ENCODE peak calls at places on chromosome 11, in eight cellular contexts. X is activated CD4-positive, CD25-positive, alpha-beta regulatory T cell; Q is activated CD8-positive, alpha-beta T cell treated with anti-CD3 and anti-CD28 coated beads for 36 hours; T is activated naive CD4-positive, alpha-beta T cell; E is NCI-H524 treated with DMSO at 0.1 percent for 48 hours; L is activated effector memory CD4-positive, alpha-beta T cell treated with Interleukin-2 at 50 U/mL for 16 hours; C is small intestine; N is lower leg skin. D is an unnamed sample.

GRCh38 chr11:92978226-92979111 is 9.0 kb downstream of the MTNR1B start:
- DNase-seq in E (peak; percentile 77), Q (no peak), L (no peak), C (no peak), N (no peak), X (no peak), T (no peak), D (no peak)

GRCh38 chr11:78420255-78420764 is 2.7 kb upstream of the GAB2 start:
- DNase-seq in T (peak; percentile 2), Q (peak; percentile 76), E (peak; percentile 24), C (peak; percentile 58), N (peak; percentile 95), X (peak; percentile 5), L (no peak), D (no peak)

GRCh38 chr11:35153280-35153679 is 14.3 kb downstream of the CD44 start:
- DNase-seq in L (no peak), X (no peak), E (no peak), T (no peak), C (no peak), N (no peak), Q (no peak), D (no peak)

GRCh38 chr11:121743285-121743684 is 290.5 kb upstream of the SORL1-AS1 start:
- DNase-seq in T (no peak), L (no peak), E (no peak), C (no peak), Q (no peak), X (no peak), N (no peak), D (no peak)

GRCh38 chr11:79864882-79865281 is 424.1 kb upstream of the TENM4 start:
- DNase-seq in X (no peak), T (no peak), E (no peak), N (no peak), L (no peak), C (peak; percentile 39), Q (no peak), D (no peak)

GRCh38 chr11:2977113-2977512 is 15.0 kb downstream of the NAP1L4 start:
- DNase-seq in X (no peak), T (no peak), C (no peak), L (no peak), E (no peak), N (peak; percentile 26), Q (no peak), D (no peak)

GRCh38 chr11:69053546-69054396 is 5.0 kb downstream of the TPCN2 start:
- DNase-seq in N (no peak), Q (no peak), E (no peak), T (no peak), L (no peak), C (no peak), X (no peak), D (no peak)

GRCh38 chr11:86116386-86116726 is 47.5 kb upstream of the PICALM start:
- DNase-seq in E (no peak), T (no peak), N (no peak), C (no peak), X (no peak), Q (peak; percentile 62), L (peak; percentile 6), D (no peak)

GRCh38 chr11:119236891-119237290 is 30.8 kb downstream of the CBL start:
- DNase-seq in Q (no peak), L (no peak), T (no peak), C (no peak), N (no peak), X (no peak), E (no peak), D (no peak)

GRCh38 chr11:117766576-117766975 is 30.4 kb downstream of the DSCAML1 start:
- DNase-seq in T (no peak), E (no peak), C (no peak), X (no peak), N (no peak), Q (no peak), L (no peak), D (no peak)

GRCh38 chr11:7019500-7020182 is 505 bp downstream of the ZNF214 start:
- DNase-seq in X (no peak), L (no peak), Q (no peak), E (no peak), C (peak; percentile 8), T (no peak), N (no peak), D (no peak)

GRCh38 chr11:9438611-9439010 is 22.2 kb upstream of the ZNF143 start:
- DNase-seq in L (no peak), N (no peak), X (no peak), C (no peak), E (no peak), Q (no peak), T (no peak), D (no peak)

GRCh38 chr11:12091957-12092558 is 18.3 kb upstream of the MICAL2 start:
- DNase-seq in Q (no peak), E (no peak), C (peak; percentile 89), X (no peak), L (no peak), T (no peak), N (peak; percentile 32), D (no peak)

GRCh38 chr11:72787262-72788104 is 6.4 kb downstream of the STARD10 start:
- DNase-seq in T (no peak), L (no peak), C (peak; percentile 68), X (no peak), N (no peak), Q (peak; percentile 47), E (peak; percentile 24), D (no peak)

GRCh38 chr11:123064268-123064657 is 2.3 kb upstream of the HSPA8 start:
- DNase-seq in C (no peak), N (no peak), L (no peak), T (no peak), Q (no peak), X (no peak), E (no peak), D (no peak)

GRCh38 chr11:126884192-126884973 is 116.2 kb downstream of the KIRREL3 start:
- DNase-seq in X (no peak), L (no peak), Q (no peak), C (no peak), E (no peak), N (no peak), T (no peak), D (no peak)